ENCODE peak calls at places on chromosomes 4 and X, in five cellular contexts. One of them, this sample, is unnamed.

GRCh38 chr4:27412617-27413016 is 552.0 kb downstream of the STIM2 start:
- DNase-seq in choroid plexus epithelial cell: no peak
- DNase-seq in B cell: no peak
- DNase-seq in body of pancreas: no peak
- DNase-seq in fibroblast of lung: no peak
- DNase-seq in this sample: no peak

GRCh38 chrX:86146102-86146501 is 2.1 kb upstream of the DACH2 start:
- DNase-seq in B cell: no peak
- DNase-seq in choroid plexus epithelial cell: no peak
- DNase-seq in body of pancreas: no peak
- DNase-seq in fibroblast of lung: no peak
- DNase-seq in this sample: no peak

GRCh38 chrX:20967725-20968124 is 406.5 kb upstream of the CNKSR2 start:
- DNase-seq in choroid plexus epithelial cell: no peak
- DNase-seq in fibroblast of lung: no peak
- DNase-seq in body of pancreas: no peak
- DNase-seq in B cell: no peak
- DNase-seq in this sample: no peak

GRCh38 chr4:151804821-151805220 is 44.0 kb upstream of the GATB start:
- DNase-seq in B cell: no peak
- DNase-seq in fibroblast of lung: peak
- DNase-seq in body of pancreas: no peak
- DNase-seq in choroid plexus epithelial cell: no peak
- DNase-seq in this sample: no peak

GRCh38 chrX:94493405-94493804 is 819.4 kb downstream of the FAM133A start:
- DNase-seq in B cell: no peak
- DNase-seq in fibroblast of lung: no peak
- DNase-seq in choroid plexus epithelial cell: no peak
- DNase-seq in body of pancreas: peak
- DNase-seq in this sample: no peak

GRCh38 chr4:7808181-7808580 is 131.5 kb downstream of the AFAP1 start:
- DNase-seq in body of pancreas: no peak
- DNase-seq in choroid plexus epithelial cell: no peak
- DNase-seq in B cell: no peak
- DNase-seq in fibroblast of lung: no peak
- DNase-seq in this sample: no peak

GRCh38 chrX:131729295-131729694 is 185.4 kb downstream of the OR13H1 start:
- DNase-seq in fibroblast of lung: no peak
- DNase-seq in choroid plexus epithelial cell: no peak
- DNase-seq in body of pancreas: no peak
- DNase-seq in B cell: peak
- DNase-seq in this sample: no peak

GRCh38 chr4:100106982-100107381 is 83.3 kb downstream of the DDIT4L start:
- DNase-seq in choroid plexus epithelial cell: no peak
- DNase-seq in body of pancreas: no peak
- DNase-seq in B cell: peak
- DNase-seq in fibroblast of lung: no peak
- DNase-seq in this sample: no peak

GRCh38 chr4:168621806-168622589 is 125.1 kb downstream of the PALLD start:
- DNase-seq in B cell: no peak
- DNase-seq in fibroblast of lung: peak
- DNase-seq in body of pancreas: no peak
- DNase-seq in choroid plexus epithelial cell: peak
- DNase-seq in this sample: peak

GRCh38 chrX:153968754-153969124 is 2.9 kb downstream of the HCFC1 start:
- DNase-seq in B cell: peak
- DNase-seq in choroid plexus epithelial cell: no peak
- DNase-seq in body of pancreas: no peak
- DNase-seq in fibroblast of lung: no peak
- DNase-seq in this sample: no peak

GRCh38 chrX:74924449-74925209 is 623 bp downstream of the NEXMIF start:
- DNase-seq in B cell: peak
- DNase-seq in choroid plexus epithelial cell: peak
- DNase-seq in fibroblast of lung: peak
- DNase-seq in body of pancreas: peak
- DNase-seq in this sample: peak

GRCh38 chrX:145923376-145923775 is 105.7 kb downstream of the SLITRK2 start:
- DNase-seq in B cell: no peak
- DNase-seq in body of pancreas: no peak
- DNase-seq in choroid plexus epithelial cell: no peak
- DNase-seq in fibroblast of lung: no peak
- DNase-seq in this sample: no peak

GRCh38 chr4:113355550-113356371 is 306.3 kb downstream of the ANK2 start:
- DNase-seq in body of pancreas: peak
- DNase-seq in choroid plexus epithelial cell: peak
- DNase-seq in fibroblast of lung: peak
- DNase-seq in B cell: peak
- DNase-seq in this sample: peak

GRCh38 chrX:100654256-100654655 is 10.3 kb downstream of the SRPX2 start:
- DNase-seq in choroid plexus epithelial cell: peak
- DNase-seq in body of pancreas: peak
- DNase-seq in B cell: no peak
- DNase-seq in fibroblast of lung: peak
- DNase-seq in this sample: peak

GRCh38 chr4:74203467-74203866 is 45.5 kb downstream of the MTHFD2L start:
- DNase-seq in body of pancreas: no peak
- DNase-seq in B cell: no peak
- DNase-seq in fibroblast of lung: no peak
- DNase-seq in choroid plexus epithelial cell: peak
- DNase-seq in this sample: no peak

GRCh38 chrX:20269848-20270556 is 3.3 kb upstream of the RPS6KA3 start:
- DNase-seq in choroid plexus epithelial cell: no peak
- DNase-seq in B cell: no peak
- DNase-seq in fibroblast of lung: no peak
- DNase-seq in body of pancreas: no peak
- DNase-seq in this sample: no peak

GRCh38 chr4:36990108-36990872 is 254.3 kb upstream of the NWD2 start:
- DNase-seq in B cell: no peak
- DNase-seq in choroid plexus epithelial cell: no peak
- DNase-seq in fibroblast of lung: no peak
- DNase-seq in body of pancreas: no peak
- DNase-seq in this sample: no peak

GRCh38 chrX:68947882-68948605 is 119.2 kb downstream of the EFNB1 start:
- DNase-seq in body of pancreas: no peak
- DNase-seq in B cell: no peak
- DNase-seq in fibroblast of lung: peak
- DNase-seq in choroid plexus epithelial cell: no peak
- DNase-seq in this sample: no peak

GRCh38 chrX:3046253-3046909 is 5.1 kb downstream of the ARSF start:
- DNase-seq in choroid plexus epithelial cell: no peak
- DNase-seq in fibroblast of lung: no peak
- DNase-seq in body of pancreas: no peak
- DNase-seq in B cell: no peak
- DNase-seq in this sample: no peak

GRCh38 chr4:41881931-41882621 is 53.2 kb upstream of the TMEM33 start:
- DNase-seq in fibroblast of lung: no peak
- DNase-seq in choroid plexus epithelial cell: no peak
- DNase-seq in B cell: no peak
- DNase-seq in body of pancreas: no peak
- DNase-seq in this sample: no peak

GRCh38 chr4:95165926-95166524 is 382.7 kb downstream of the UNC5C start:
- DNase-seq in B cell: peak
- DNase-seq in choroid plexus epithelial cell: peak
- DNase-seq in fibroblast of lung: peak
- DNase-seq in body of pancreas: peak
- DNase-seq in this sample: peak

GRCh38 chr4:173243917-173244658 is 75.5 kb downstream of the GALNT7 start:
- DNase-seq in B cell: no peak
- DNase-seq in fibroblast of lung: no peak
- DNase-seq in body of pancreas: peak
- DNase-seq in choroid plexus epithelial cell: no peak
- DNase-seq in this sample: no peak

DNA sequence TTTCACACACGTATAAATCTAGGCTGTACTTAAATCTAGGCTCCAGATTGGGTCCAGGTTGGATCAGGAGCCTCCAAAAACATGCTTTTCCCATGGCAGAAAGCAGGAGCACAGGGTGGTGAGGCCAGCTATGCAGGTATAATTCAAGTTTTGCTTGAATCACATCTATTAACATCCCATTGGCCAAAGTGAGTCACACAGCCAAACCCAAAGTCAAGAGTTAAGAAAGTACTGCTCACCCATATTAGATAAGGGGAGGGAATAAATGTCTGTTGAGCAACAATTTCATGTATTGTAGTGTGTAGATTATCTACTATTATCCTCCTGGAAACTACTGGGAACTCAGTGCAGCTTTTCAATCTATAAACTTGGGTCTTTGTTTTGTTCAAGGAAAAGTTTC is 12.8 kb downstream of the SUPT20HL2 start:
- DNase-seq in body of pancreas: no peak
- DNase-seq in choroid plexus epithelial cell: no peak
- DNase-seq in fibroblast of lung: no peak
- DNase-seq in B cell: no peak
- DNase-seq in this sample: no peak
- TF ChIP-seq CTCF in body of pancreas: no peak
- TF ChIP-seq CTCF in choroid plexus epithelial cell: no peak
- TF ChIP-seq CTCF in fibroblast of lung: no peak
- TF ChIP-seq CTCF in B cell: no peak
- TF ChIP-seq CTCF in this sample: no peak

DNA sequence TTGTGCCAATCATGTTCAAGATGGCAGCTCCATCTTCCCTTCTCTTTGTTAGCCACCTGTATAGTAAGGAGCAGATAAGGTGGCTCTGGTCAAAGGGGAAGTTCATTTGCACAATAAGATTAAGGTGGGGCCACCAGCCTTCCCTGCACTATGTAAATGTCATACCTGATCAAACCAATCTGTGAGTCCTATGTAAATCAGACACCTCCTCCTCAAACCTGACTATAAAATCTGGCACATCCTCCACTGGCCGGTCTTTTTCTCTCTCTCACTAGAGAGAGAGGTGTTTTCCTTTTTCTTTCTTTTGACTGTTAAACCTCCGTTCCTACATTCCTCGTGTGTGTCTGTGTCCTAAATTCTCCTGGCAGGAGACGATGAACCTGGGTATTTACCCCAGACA is 572.5 kb upstream of the AADAT start:
- DNase-seq in B cell: no peak
- DNase-seq in fibroblast of lung: no peak
- DNase-seq in body of pancreas: no peak
- DNase-seq in choroid plexus epithelial cell: no peak
- DNase-seq in this sample: no peak
- TF ChIP-seq CTCF in B cell: no peak
- TF ChIP-seq CTCF in fibroblast of lung: no peak
- TF ChIP-seq CTCF in body of pancreas: no peak
- TF ChIP-seq CTCF in choroid plexus epithelial cell: no peak
- TF ChIP-seq CTCF in this sample: no peak

GRCh38 chr4:87543835-87544461 is 14.8 kb upstream of the SPARCL1 start:
- DNase-seq in choroid plexus epithelial cell: peak
- DNase-seq in fibroblast of lung: peak
- DNase-seq in body of pancreas: peak
- DNase-seq in B cell: no peak
- DNase-seq in this sample: peak
- TF ChIP-seq CTCF in choroid plexus epithelial cell: peak
- TF ChIP-seq CTCF in fibroblast of lung: peak
- TF ChIP-seq CTCF in body of pancreas: peak
- TF ChIP-seq CTCF in B cell: no peak
- TF ChIP-seq CTCF in this sample: peak

DNA sequence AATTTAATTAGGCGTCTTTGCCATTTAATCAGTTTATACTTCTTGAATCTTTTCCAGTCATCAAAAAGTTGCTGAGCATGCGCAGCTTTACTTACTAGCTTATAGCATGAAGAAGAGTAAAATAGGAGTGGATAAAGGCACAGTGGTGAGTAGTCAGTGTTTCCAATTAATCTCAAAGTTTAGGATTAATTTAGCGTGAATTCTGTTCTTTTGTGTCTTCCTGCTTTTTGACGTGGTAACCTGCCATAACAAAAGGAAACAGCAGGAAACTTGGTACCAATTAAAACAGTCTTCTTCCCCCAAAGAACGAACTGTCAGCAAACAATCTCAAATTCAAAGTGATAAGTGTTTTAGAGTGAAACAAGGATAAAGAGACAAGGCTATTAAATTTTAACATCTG is 61.9 kb downstream of the TET2 start:
- DNase-seq in fibroblast of lung: no peak
- DNase-seq in choroid plexus epithelial cell: no peak
- DNase-seq in B cell: no peak
- DNase-seq in body of pancreas: no peak
- DNase-seq in this sample: no peak
- TF ChIP-seq CTCF in fibroblast of lung: no peak
- TF ChIP-seq CTCF in choroid plexus epithelial cell: no peak
- TF ChIP-seq CTCF in B cell: no peak
- TF ChIP-seq CTCF in body of pancreas: no peak
- TF ChIP-seq CTCF in this sample: no peak

GRCh38 chr4:17511950-17512795 is at the start of gene QDPR:
- DNase-seq in body of pancreas: peak
- DNase-seq in B cell: peak
- DNase-seq in choroid plexus epithelial cell: peak
- DNase-seq in fibroblast of lung: peak
- DNase-seq in this sample: peak
- TF ChIP-seq CTCF in body of pancreas: peak
- TF ChIP-seq CTCF in B cell: no peak
- TF ChIP-seq CTCF in choroid plexus epithelial cell: peak
- TF ChIP-seq CTCF in fibroblast of lung: peak
- TF ChIP-seq CTCF in this sample: no peak